ENCODE peak calls at places on chromosome 22, in eight cellular contexts. P is SK-N-SH, Q is fibroblast of the aortic adventitia, S is A673, U is lower lobe of right lung, Z is ovary, O is keratinocyte, V is pancreas. B is an unnamed sample.

GRCh38 chr22:39309364-39309861 is 10.0 kb downstream of the RPL3 start:
- DNase-seq in P (no peak), Q (no peak), S (peak), U (no peak), Z (no peak), O (no peak), V (no peak), B (no peak)

GRCh38 chr22:39502789-39503464 is 837 bp downstream of the MIEF1 start:
- DNase-seq in P (no peak), Q (no peak), S (no peak), U (peak), Z (no peak), O (no peak), V (no peak), B (no peak)

GRCh38 chr22:46577361-46578249 is 40.2 kb upstream of the CELSR1 start:
- DNase-seq in P (peak), Q (no peak), S (no peak), U (peak), Z (no peak), O (no peak), V (peak), B (no peak)

GRCh38 chr22:27487600-27488450 is 313.7 kb downstream of the MN1 start:
- DNase-seq in P (no peak), Q (peak), S (no peak), U (no peak), Z (no peak), O (no peak), V (no peak), B (peak)

GRCh38 chr22:39134366-39135091 is 18.0 kb downstream of the CBX7 start:
- DNase-seq in P (no peak), Q (no peak), S (no peak), U (no peak), Z (no peak), O (no peak), V (no peak), B (no peak)

GRCh38 chr22:27801197-27801615 is 350 bp downstream of the MN1 start:
- DNase-seq in P (peak), Q (no peak), S (peak), U (no peak), Z (peak), O (no peak), V (peak), B (peak)

GRCh38 chr22:29658171-29658570 is 54.7 kb downstream of the NF2 start:
- DNase-seq in P (no peak), Q (no peak), S (no peak), U (no peak), Z (no peak), O (no peak), V (no peak), B (no peak)

GRCh38 chr22:39229688-39230260 is 15.0 kb downstream of the PDGFB start:
- DNase-seq in P (no peak), Q (no peak), S (no peak), U (no peak), Z (no peak), O (no peak), V (no peak), B (no peak)

GRCh38 chr22:47446821-47447810 is 684.7 kb downstream of the TBC1D22A start:
- DNase-seq in P (no peak), Q (no peak), S (no peak), U (no peak), Z (no peak), O (no peak), V (no peak), B (no peak)

GRCh38 chr22:29820941-29821789 is 16.9 kb downstream of the ASCC2 start:
- DNase-seq in P (peak), Q (peak), S (peak), U (peak), Z (peak), O (peak), V (peak), B (peak)

GRCh38 chr22:44661659-44662569 is 40.1 kb upstream of the PRR5 start:
- DNase-seq in P (peak), Q (no peak), S (no peak), U (peak), Z (no peak), O (no peak), V (no peak), B (no peak)

GRCh38 chr22:47474895-47475294 is 712.4 kb downstream of the TBC1D22A start:
- DNase-seq in P (no peak), Q (no peak), S (no peak), U (no peak), Z (no peak), O (no peak), V (no peak), B (peak)

GRCh38 chr22:26635117-26635516 is 13.4 kb downstream of the CRYBA4 start:
- DNase-seq in P (no peak), Q (no peak), S (no peak), U (no peak), Z (no peak), O (no peak), V (no peak), B (no peak)

GRCh38 chr22:25488244-25489020 is 76.0 kb upstream of the GRK3 start:
- DNase-seq in P (peak), Q (peak), S (peak), U (peak), Z (peak), O (no peak), V (peak), B (peak)

GRCh38 chr22:23834406-23834805 is 4.4 kb downstream of the DERL3 start:
- DNase-seq in P (peak), Q (no peak), S (no peak), U (no peak), Z (no peak), O (no peak), V (no peak), B (no peak)

GRCh38 chr22:25407226-25407858 is 157.1 kb upstream of the GRK3 start:
- DNase-seq in P (no peak), Q (no peak), S (no peak), U (no peak), Z (no peak), O (no peak), V (no peak), B (no peak)

GRCh38 chr22:25929479-25929878 is 187.5 kb downstream of the MYO18B start:
- DNase-seq in P (no peak), Q (no peak), S (no peak), U (no peak), Z (no peak), O (no peak), V (no peak), B (no peak)

GRCh38 chr22:35102663-35103062 is 36.7 kb downstream of the ISX start:
- DNase-seq in P (no peak), Q (no peak), S (peak), U (peak), Z (no peak), O (peak), V (no peak), B (no peak)

GRCh38 chr22:17774206-17774927 is at the start of gene BID:
- DNase-seq in P (peak), Q (no peak), S (peak), U (peak), Z (no peak), O (no peak), V (no peak), B (no peak)

GRCh38 chr22:23126165-23127054 is 15.4 kb downstream of the RSPH14 start:
- DNase-seq in P (no peak), Q (no peak), S (no peak), U (no peak), Z (no peak), O (no peak), V (no peak), B (no peak)

GRCh38 chr22:20868225-20868944 is 9.6 kb downstream of the SNAP29 start:
- DNase-seq in P (no peak), Q (no peak), S (no peak), U (no peak), Z (no peak), O (no peak), V (no peak), B (no peak)

GRCh38 chr22:23175817-23176644 is 4.3 kb upstream of the BCR start:
- DNase-seq in P (no peak), Q (no peak), S (no peak), U (no peak), Z (no peak), O (no peak), V (no peak), B (no peak)

GRCh38 chr22:39417641-39418040 is 18.1 kb downstream of the TAB1 start:
- DNase-seq in P (no peak), Q (no peak), S (no peak), U (no peak), Z (no peak), O (no peak), V (no peak), B (no peak)

GRCh38 chr22:26168934-26169311 is 339 bp upstream of the SEZ6L start:
- DNase-seq in P (no peak), Q (no peak), S (no peak), U (no peak), Z (no peak), O (no peak), V (no peak), B (no peak)

GRCh38 chr22:29143848-29144785 is 61.6 kb upstream of the EMID1 start:
- DNase-seq in P (no peak), Q (no peak), S (no peak), U (no peak), Z (peak), O (no peak), V (no peak), B (no peak)

GRCh38 chr22:48098243-48098935 is 1335.9 kb downstream of the TBC1D22A start:
- DNase-seq in P (no peak), Q (no peak), S (no peak), U (no peak), Z (no peak), O (no peak), V (no peak), B (no peak)

GRCh38 chr22:47192106-47192650 is 429.7 kb downstream of the TBC1D22A start:
- DNase-seq in P (no peak), Q (no peak), S (no peak), U (peak), Z (peak), O (no peak), V (peak), B (no peak)

GRCh38 chr22:41725510-41726110 is 26.3 kb downstream of the MEI1 start:
- DNase-seq in P (no peak), Q (no peak), S (no peak), U (no peak), Z (no peak), O (no peak), V (no peak), B (no peak)

GRCh38 chr22:26095271-26095956 is 73.8 kb upstream of the SEZ6L start:
- DNase-seq in P (no peak), Q (no peak), S (no peak), U (no peak), Z (no peak), O (no peak), V (no peak), B (no peak)

GRCh38 chr22:30609260-30610185 is 2.5 kb downstream of the TCN2 start:
- DNase-seq in P (no peak), Q (peak), S (peak), U (no peak), Z (peak), O (no peak), V (no peak), B (peak)

DNA sequence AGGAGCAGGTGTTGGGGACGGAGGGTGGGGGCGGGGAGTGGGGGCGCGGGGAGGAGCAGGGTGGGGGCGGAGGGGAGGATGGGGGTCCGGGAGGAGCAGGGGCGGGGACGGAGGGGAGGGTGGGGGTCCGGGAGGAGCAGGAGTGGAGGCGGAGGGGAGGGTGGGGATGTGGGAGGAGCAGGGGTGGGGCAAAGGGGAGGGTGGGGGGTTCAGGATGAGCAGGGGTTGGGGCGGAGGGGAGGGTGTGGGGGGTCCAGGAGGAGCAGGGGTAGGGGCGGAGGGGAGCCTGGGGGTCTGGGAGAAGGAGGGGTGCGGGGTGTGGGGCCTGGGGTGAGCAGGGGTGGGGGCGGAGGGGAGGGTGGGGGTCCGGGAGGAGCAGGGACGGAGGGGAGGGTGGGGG is 17.1 kb downstream of the CRELD2 start:
- DNase-seq in P (peak), Q (peak), S (peak), U (no peak), Z (no peak), O (no peak), V (no peak), B (no peak)
- H3K4me3 ChIP-seq in P (no peak), Q (peak), S (no peak), U (peak), Z (peak), O (no peak), V (peak), B (peak)

GRCh38 chr22:19724927-19725661 is 1.8 kb downstream of the GP1BB start:
- DNase-seq in P (no peak), Q (no peak), S (no peak), U (no peak), Z (no peak), O (no peak), V (no peak), B (no peak)

GRCh38 chr22:19722915-19723164 is 499 bp upstream of the GP1BB start:
- DNase-seq in P (no peak), Q (no peak), S (no peak), U (no peak), Z (no peak), O (no peak), V (no peak), B (no peak)

GRCh38 chr22:19723165-19723989 is at the start of gene GP1BB:
- DNase-seq in P (no peak), Q (no peak), S (no peak), U (peak), Z (no peak), O (no peak), V (peak), B (peak)

GRCh38 chr22:19722175-19722914 is 994 bp upstream of the GP1BB start:
- DNase-seq in P (no peak), Q (no peak), S (no peak), U (no peak), Z (no peak), O (no peak), V (no peak), B (no peak)

GRCh38 chr22:19723990-19724827 is 870 bp downstream of the GP1BB start:
- DNase-seq in P (no peak), Q (no peak), S (no peak), U (no peak), Z (no peak), O (no peak), V (peak), B (no peak)
- TF ChIP-seq CTCF in P (no peak), Q (no peak), S (no peak), U (no peak), Z (no peak), O (no peak), V (no peak), B (peak)

GRCh38 chr22:37283393-37283937 is 1.2 kb downstream of the CYTH4 start:
- DNase-seq in P (peak), Q (no peak), S (no peak), U (no peak), Z (no peak), O (no peak), V (no peak), B (no peak)
- H3K4me3 ChIP-seq in P (no peak), Q (no peak), S (no peak), U (peak), Z (no peak), O (no peak), V (no peak), B (no peak)

GRCh38 chr22:36397081-36397766 is 9.5 kb upstream of the MYH9 start:
- DNase-seq in P (no peak), Q (peak), S (no peak), U (peak), Z (no peak), O (no peak), V (no peak), B (no peak)
- TF ChIP-seq CTCF in P (no peak), Q (no peak), S (no peak), U (no peak), Z (no peak), O (no peak), V (no peak), B (no peak)

GRCh38 chr22:21938071-21938822 is 14.4 kb downstream of the PPM1F start:
- DNase-seq in P (peak), Q (peak), S (peak), U (peak), Z (peak), O (no peak), V (peak), B (peak)
- H3K4me3 ChIP-seq in P (peak), Q (peak), S (peak), U (peak), Z (peak), O (peak), V (peak), B (peak)

GRCh38 chr22:43427296-43428004 is 15.6 kb downstream of the MPPED1 start:
- DNase-seq in P (no peak), Q (no peak), S (no peak), U (peak), Z (no peak), O (no peak), V (no peak), B (no peak)
- TF ChIP-seq CTCF in P (no peak), Q (no peak), S (no peak), U (no peak), Z (no peak), O (no peak), V (no peak), B (no peak)

GRCh38 chr22:40557972-40558371 is 78.5 kb downstream of the MRTFA start:
- DNase-seq in P (no peak), Q (no peak), S (no peak), U (no peak), Z (no peak), O (no peak), V (no peak), B (no peak)

GRCh38 chr22:40556641-40557040 is 79.9 kb downstream of the MRTFA start:
- DNase-seq in P (no peak), Q (no peak), S (no peak), U (no peak), Z (no peak), O (no peak), V (no peak), B (no peak)

GRCh38 chr22:40560551-40560950 is 76.0 kb downstream of the MRTFA start:
- DNase-seq in P (no peak), Q (peak), S (peak), U (no peak), Z (no peak), O (no peak), V (no peak), B (peak)

GRCh38 chr22:40560994-40561515 is 75.5 kb downstream of the MRTFA start:
- DNase-seq in P (no peak), Q (no peak), S (no peak), U (no peak), Z (no peak), O (no peak), V (no peak), B (no peak)
- H3K4me3 ChIP-seq in P (no peak), Q (no peak), S (no peak), U (no peak), Z (no peak), O (no peak), V (no peak), B (no peak)

DNA sequence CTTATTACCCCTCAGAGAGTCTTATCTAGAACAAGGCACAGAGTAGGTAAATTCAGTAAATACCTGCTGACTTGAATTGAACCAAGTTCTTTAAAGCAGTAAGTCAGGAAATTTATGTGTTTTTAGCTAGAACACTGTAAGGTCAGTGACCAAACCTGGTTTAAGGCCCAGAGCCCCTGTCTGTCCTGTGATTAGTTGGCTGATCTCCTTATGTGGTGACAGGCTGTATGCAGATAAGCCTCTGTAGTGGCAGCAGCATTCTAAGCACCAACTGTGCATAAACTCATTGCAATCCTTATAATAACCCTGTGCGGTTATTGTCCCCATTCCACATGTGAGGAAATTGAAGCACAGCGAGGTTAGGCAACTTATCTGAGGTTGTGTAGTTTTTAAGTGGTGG is 40.5 kb downstream of the FBXO7 start:
- DNase-seq in P (no peak), Q (no peak), S (no peak), U (no peak), Z (no peak), O (no peak), V (no peak), B (no peak)
- TF ChIP-seq CTCF in P (no peak), Q (no peak), S (no peak), U (no peak), Z (no peak), O (no peak), V (no peak), B (no peak)

GRCh38 chr22:40518840-40519239 is 117.7 kb downstream of the MRTFA start:
- DNase-seq in P (no peak), Q (no peak), S (no peak), U (no peak), Z (no peak), O (no peak), V (no peak), B (no peak)
- H3K4me3 ChIP-seq in P (no peak), Q (no peak), S (no peak), U (no peak), Z (no peak), O (no peak), V (no peak), B (no peak)